ENCODE peak calls at places on chromosomes 12 and 14, in four cellular contexts. T, H, D and G are unnamed samples.

GRCh38 chr12:117857632-117858274 is 111.0 kb downstream of the KSR2 start:
- DNase-seq in T (peak; percentile 58), H (peak; percentile 41), D (peak; percentile 28), G (peak; percentile 28)

GRCh38 chr12:80056845-80057244 is 42.5 kb upstream of the OTOGL start:
- DNase-seq in T (peak; percentile 98), H (no peak), D (no peak), G (peak; percentile 86)

GRCh38 chr14:92506230-92506629 is 7.4 kb upstream of the RIN3 start:
- DNase-seq in T (no peak), H (no peak), D (no peak), G (no peak)

GRCh38 chr12:131912526-131913274 is 16.4 kb upstream of the PUS1 start:
- DNase-seq in T (peak; percentile 85), H (peak; percentile 52), D (no peak), G (peak; percentile 90)

GRCh38 chr12:26122681-26123481 is 2.0 kb downstream of the BHLHE41 start:
- DNase-seq in T (peak; percentile 68), H (peak; percentile 80), D (peak; percentile 76), G (peak; percentile 79)

GRCh38 chr12:117068492-117068891 is 30.7 kb downstream of the TESC start:
- DNase-seq in T (no peak), H (no peak), D (no peak), G (no peak)

GRCh38 chr12:94089891-94090290 is 58.5 kb upstream of the PLXNC1 start:
- DNase-seq in T (no peak), H (no peak), D (no peak), G (peak; percentile 73)

GRCh38 chr12:94206886-94207285 is 58.5 kb downstream of the PLXNC1 start:
- DNase-seq in T (no peak), H (no peak), D (no peak), G (peak; percentile 21)

GRCh38 chr14:22070119-22070982 is 396.7 kb upstream of the OR4E1 start:
- DNase-seq in T (peak; percentile 22), H (peak; percentile 11), D (peak; percentile 64), G (no peak)

GRCh38 chr14:102584871-102585869 is 7.3 kb upstream of the RCOR1 start:
- DNase-seq in T (peak; percentile 53), H (no peak), D (no peak), G (no peak)

GRCh38 chr12:62345667-62346066 is 85.5 kb downstream of the USP15 start:
- DNase-seq in T (no peak), H (no peak), D (no peak), G (no peak)

GRCh38 chr14:80127466-80127865 is 83.8 kb downstream of the DIO2 start:
- DNase-seq in T (no peak), H (no peak), D (no peak), G (no peak)

GRCh38 chr14:68931063-68931462 is 48.0 kb downstream of the ACTN1 start:
- DNase-seq in T (no peak), H (no peak), D (no peak), G (no peak)

GRCh38 chr12:121404734-121405133 is 4.8 kb downstream of the RNF34 start:
- DNase-seq in T (no peak), H (no peak), D (no peak), G (no peak)

GRCh38 chr14:89621009-89621421 is 204.0 kb upstream of the FOXN3 start:
- DNase-seq in T (no peak), H (no peak), D (no peak), G (no peak)

GRCh38 chr14:35287481-35288013 is 4.6 kb upstream of the PSMA6 start:
- DNase-seq in T (peak; percentile 49), H (peak; percentile 52), D (no peak), G (peak; percentile 17)

GRCh38 chr14:97319691-97320090 is 522.5 kb downstream of the VRK1 start:
- DNase-seq in T (no peak), H (no peak), D (no peak), G (no peak)

GRCh38 chr14:58280954-58281787 is 17.2 kb upstream of the ARID4A start:
- DNase-seq in T (peak; percentile 95), H (peak; percentile 88), D (no peak), G (peak; percentile 91)

GRCh38 chr12:46218509-46219095 is 50.2 kb downstream of the SLC38A1 start:
- DNase-seq in T (no peak), H (peak; percentile 15), D (no peak), G (no peak)

GRCh38 chr14:23660290-23661226 is 24.4 kb downstream of the DHRS2 start:
- DNase-seq in T (no peak), H (no peak), D (no peak), G (no peak)

GRCh38 chr12:48783432-48783831 is 5.5 kb downstream of the ADCY6 start:
- DNase-seq in T (no peak), H (no peak), D (no peak), G (no peak)

GRCh38 chr14:58297412-58297761 is 968 bp upstream of the ARID4A start:
- DNase-seq in T (no peak), H (no peak), D (peak; percentile 7), G (no peak)

GRCh38 chr12:132007041-132007440 is 57.3 kb downstream of the EP400 start:
- DNase-seq in T (no peak), H (no peak), D (no peak), G (no peak)

GRCh38 chr14:72559669-72560068 is 334.2 kb downstream of the DPF3 start:
- DNase-seq in T (no peak), H (no peak), D (no peak), G (no peak)

GRCh38 chr12:122848471-122849351 is 13.5 kb downstream of the HIP1R start:
- DNase-seq in T (no peak), H (no peak), D (no peak), G (no peak)

GRCh38 chr14:76644875-76645518 is 116.3 kb upstream of the VASH1 start:
- DNase-seq in T (peak; percentile 41), H (peak; percentile 17), D (no peak), G (peak; percentile 14)

GRCh38 chr14:103286460-103286859 is 47.6 kb upstream of the EIF5 start:
- DNase-seq in T (no peak), H (no peak), D (no peak), G (no peak)

GRCh38 chr12:108744021-108744897 is 12.9 kb upstream of the CORO1C start:
- DNase-seq in T (no peak), H (no peak), D (no peak), G (no peak)

GRCh38 chr12:65539062-65539461 is 260.6 kb downstream of the MSRB3 start:
- DNase-seq in T (no peak), H (no peak), D (no peak), G (no peak)

GRCh38 chr12:113162102-113163029 is 12.8 kb downstream of the CFAP73 start:
- DNase-seq in T (peak; percentile 15), H (no peak), D (no peak), G (peak; percentile 57)

GRCh38 chr12:113161415-113162016 is 12.0 kb downstream of the CFAP73 start:
- DNase-seq in T (no peak), H (no peak), D (no peak), G (peak; percentile 52)

GRCh38 chr12:113163030-113163360 is 13.5 kb downstream of the CFAP73 start:
- DNase-seq in T (no peak), H (no peak), D (no peak), G (no peak)

GRCh38 chr12:113165521-113166450 is 16.3 kb downstream of the CFAP73 start:
- DNase-seq in T (no peak), H (no peak), D (no peak), G (no peak)

DNA sequence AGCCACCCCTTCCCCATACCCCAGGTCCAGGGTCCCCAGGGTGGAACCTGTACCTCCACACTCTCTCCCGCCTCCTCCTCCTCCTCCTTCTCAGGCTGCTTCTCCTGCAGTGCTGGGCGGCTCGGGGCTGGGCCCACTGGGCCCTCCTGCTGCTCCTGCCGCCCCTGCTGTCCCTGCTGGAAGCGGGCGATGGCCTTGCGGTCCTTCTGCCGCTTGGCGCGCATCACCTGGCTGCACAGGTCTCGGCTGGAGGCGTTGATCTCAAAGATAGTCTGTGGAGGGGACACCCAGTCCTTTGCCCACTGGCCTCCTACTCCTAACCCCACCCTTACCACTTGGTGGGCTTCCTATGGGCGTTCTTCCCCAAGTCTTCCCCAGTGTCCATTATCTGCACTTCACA is 14.5 kb downstream of the CFAP73 start:
- DNase-seq in T (no peak), H (no peak), D (no peak), G (no peak)
- H4K20me1 ChIP-seq in T (no peaks in the 10 kb centered on the region), H (no peaks in the 10 kb centered on the region), D (no peaks in the 10 kb centered on the region), G (no peaks in the 10 kb centered on the region)

GRCh38 chr12:50024227-50024626 is 1.1 kb downstream of the RACGAP1 start:
- DNase-seq in T (no peak), H (no peak), D (no peak), G (no peak)
- H3K9ac ChIP-seq in T (peak overlapping the region; percentile 31), H (peak overlapping the region; percentile 88), D (peak overlapping the region; percentile 77), G (no peak overlapping the region)

GRCh38 chr12:53940448-53941014 is 1.9 kb downstream of the HOXC13 start:
- DNase-seq in T (no peak), H (peak; percentile 18), D (no peak), G (no peak)
- TF ChIP-seq EZH2 in T (no peak), H (no peak), D (no peak), G (no peak)

DNA sequence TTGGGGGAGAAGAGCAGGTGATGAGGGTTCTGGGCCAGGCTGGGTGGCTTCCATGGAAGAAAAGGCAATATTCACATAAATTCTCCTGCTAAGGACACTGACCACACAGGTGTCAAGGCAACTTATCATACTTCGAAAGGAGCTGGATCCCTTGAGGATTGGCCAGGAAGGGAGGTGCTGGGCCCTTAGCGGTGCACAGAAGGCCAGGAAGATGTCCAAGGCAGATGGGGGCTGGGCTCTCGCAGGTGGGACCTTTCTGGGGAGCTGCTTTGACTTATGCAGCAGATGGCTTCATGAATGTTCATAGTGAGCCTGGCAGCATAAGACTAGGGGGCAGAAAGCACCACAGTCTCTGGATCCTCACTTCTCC is 3.9 kb downstream of the CD63 start:
- DNase-seq in T (no peak), H (no peak), D (no peak), G (no peak)
- H4K20me1 ChIP-seq in T (no peaks in the 10 kb centered on the region), H (no peaks in the 10 kb centered on the region), D (no peaks in the 10 kb centered on the region), G (no peaks in the 10 kb centered on the region)

DNA sequence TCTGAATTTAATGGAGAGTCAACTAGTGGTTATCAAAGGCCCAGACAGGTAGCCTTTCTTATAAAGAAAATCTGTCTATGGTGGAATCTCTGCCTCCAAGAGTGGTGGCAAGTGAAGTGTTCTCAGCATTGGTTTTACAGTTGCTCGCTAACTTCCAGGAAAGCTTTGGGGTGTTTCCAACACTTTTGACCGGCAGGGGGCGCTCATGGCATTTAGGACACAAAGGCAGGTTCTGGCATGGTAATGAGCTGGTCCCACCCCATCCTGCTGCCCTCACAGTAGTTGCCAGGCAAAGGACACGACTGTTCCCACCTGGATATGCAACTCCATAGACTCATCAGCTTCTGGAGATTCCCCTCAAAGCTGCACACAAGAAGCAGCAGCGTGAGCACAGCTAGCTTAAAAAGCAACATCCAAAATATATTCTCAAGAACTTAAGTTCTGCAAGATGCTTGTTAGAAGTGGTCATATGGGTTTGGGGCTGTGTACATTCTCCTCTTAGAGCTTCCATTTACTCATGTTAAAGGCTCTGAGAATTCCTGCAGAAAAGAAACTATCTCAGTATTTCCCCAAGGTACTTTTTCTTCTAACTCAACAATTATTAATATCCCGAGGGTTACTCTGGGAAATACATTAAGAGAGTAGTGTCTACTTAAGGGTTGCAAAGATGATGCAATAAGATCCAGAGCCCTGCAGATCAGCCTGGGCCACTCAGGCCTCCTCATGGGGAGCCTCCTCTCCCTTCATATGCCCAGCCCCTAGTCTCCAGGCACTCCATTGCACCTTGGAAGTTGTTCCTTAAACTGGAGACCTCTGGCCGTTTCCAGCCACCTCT is 14.8 kb downstream of the PROX2 start:
- DNase-seq in T (peak; percentile 83), H (peak; percentile 69), D (peak; percentile 73), G (peak; percentile 86)
- H3K9ac ChIP-seq in T (no peak overlapping the region), H (no peak overlapping the region), D (no peak overlapping the region), G (no peak overlapping the region)